ENCODE peak calls at places on chromosomes 6 and 20, in seven cellular contexts. One of them, this sample, is unnamed. For H3K27me3, the result is how much of the 10 kb centered on the place peaks cover.

GRCh38 chr6:158040051-158040803 is 58.6 kb downstream of the SYNJ2 start:
- DNase-seq in body of pancreas: no peak
- DNase-seq in colonic mucosa: no peak
- DNase-seq in pancreas: no peak
- DNase-seq in upper lobe of right lung: peak
- DNase-seq in left ventricle myocardium inferior: no peak
- DNase-seq in CD8-positive, alpha-beta T cell: no peak
- DNase-seq in this sample: no peak

GRCh38 chr6:169793408-169793807 is 42.0 kb downstream of the ERMARD start:
- DNase-seq in CD8-positive, alpha-beta T cell: no peak
- DNase-seq in colonic mucosa: peak
- DNase-seq in body of pancreas: no peak
- DNase-seq in upper lobe of right lung: peak
- DNase-seq in left ventricle myocardium inferior: no peak
- DNase-seq in pancreas: no peak
- DNase-seq in this sample: no peak

GRCh38 chr6:36249010-36249409 is 20.9 kb upstream of the PNPLA1 start:
- DNase-seq in upper lobe of right lung: no peak
- DNase-seq in left ventricle myocardium inferior: no peak
- DNase-seq in pancreas: no peak
- DNase-seq in colonic mucosa: no peak
- DNase-seq in CD8-positive, alpha-beta T cell: no peak
- DNase-seq in body of pancreas: no peak
- DNase-seq in this sample: no peak

GRCh38 chr6:134519456-134519855 is 201.5 kb upstream of the SGK1 start:
- DNase-seq in upper lobe of right lung: no peak
- DNase-seq in CD8-positive, alpha-beta T cell: no peak
- DNase-seq in colonic mucosa: no peak
- DNase-seq in left ventricle myocardium inferior: no peak
- DNase-seq in pancreas: no peak
- DNase-seq in body of pancreas: no peak
- DNase-seq in this sample: peak

GRCh38 chr6:134932121-134932520 is 17.8 kb downstream of the ALDH8A1 start:
- DNase-seq in upper lobe of right lung: no peak
- DNase-seq in left ventricle myocardium inferior: no peak
- DNase-seq in CD8-positive, alpha-beta T cell: no peak
- DNase-seq in body of pancreas: no peak
- DNase-seq in colonic mucosa: no peak
- DNase-seq in pancreas: no peak
- DNase-seq in this sample: no peak

GRCh38 chr6:111503660-111504059 is 20.6 kb upstream of the REV3L start:
- DNase-seq in pancreas: no peak
- DNase-seq in upper lobe of right lung: no peak
- DNase-seq in body of pancreas: no peak
- DNase-seq in colonic mucosa: no peak
- DNase-seq in CD8-positive, alpha-beta T cell: no peak
- DNase-seq in left ventricle myocardium inferior: no peak
- DNase-seq in this sample: no peak

GRCh38 chr20:63295846-63296245 is 2.9 kb downstream of the COL20A1 start:
- DNase-seq in left ventricle myocardium inferior: no peak
- DNase-seq in upper lobe of right lung: no peak
- DNase-seq in colonic mucosa: no peak
- DNase-seq in body of pancreas: no peak
- DNase-seq in pancreas: no peak
- DNase-seq in CD8-positive, alpha-beta T cell: no peak
- DNase-seq in this sample: no peak

GRCh38 chr6:36109092-36109491 is 21.2 kb upstream of the MAPK13 start:
- DNase-seq in colonic mucosa: no peak
- DNase-seq in left ventricle myocardium inferior: no peak
- DNase-seq in CD8-positive, alpha-beta T cell: no peak
- DNase-seq in body of pancreas: no peak
- DNase-seq in upper lobe of right lung: no peak
- DNase-seq in pancreas: no peak
- DNase-seq in this sample: no peak

GRCh38 chr20:41499064-41499463 is 119.1 kb downstream of the CHD6 start:
- DNase-seq in left ventricle myocardium inferior: no peak
- DNase-seq in body of pancreas: no peak
- DNase-seq in upper lobe of right lung: no peak
- DNase-seq in CD8-positive, alpha-beta T cell: no peak
- DNase-seq in pancreas: no peak
- DNase-seq in colonic mucosa: no peak
- DNase-seq in this sample: no peak

GRCh38 chr6:16766043-16766521 is 4.8 kb upstream of the ATXN1 start:
- DNase-seq in pancreas: no peak
- DNase-seq in colonic mucosa: no peak
- DNase-seq in body of pancreas: no peak
- DNase-seq in left ventricle myocardium inferior: no peak
- DNase-seq in upper lobe of right lung: no peak
- DNase-seq in CD8-positive, alpha-beta T cell: no peak
- DNase-seq in this sample: peak

GRCh38 chr6:41449399-41450245 is 96.6 kb upstream of the FOXP4 start:
- DNase-seq in pancreas: peak
- DNase-seq in body of pancreas: peak
- DNase-seq in upper lobe of right lung: no peak
- DNase-seq in colonic mucosa: peak
- DNase-seq in left ventricle myocardium inferior: no peak
- DNase-seq in CD8-positive, alpha-beta T cell: no peak
- DNase-seq in this sample: no peak

GRCh38 chr6:14059791-14060436 is 57.7 kb upstream of the CD83 start:
- DNase-seq in upper lobe of right lung: no peak
- DNase-seq in CD8-positive, alpha-beta T cell: no peak
- DNase-seq in body of pancreas: peak
- DNase-seq in left ventricle myocardium inferior: peak
- DNase-seq in pancreas: peak
- DNase-seq in colonic mucosa: no peak
- DNase-seq in this sample: no peak

GRCh38 chr20:59355242-59355641 is 54.8 kb downstream of the EDN3 start:
- DNase-seq in body of pancreas: no peak
- DNase-seq in CD8-positive, alpha-beta T cell: no peak
- DNase-seq in pancreas: no peak
- DNase-seq in upper lobe of right lung: no peak
- DNase-seq in left ventricle myocardium inferior: no peak
- DNase-seq in colonic mucosa: no peak
- DNase-seq in this sample: no peak

GRCh38 chr6:156735751-156736150 is 41.4 kb upstream of the ARID1B start:
- DNase-seq in upper lobe of right lung: no peak
- DNase-seq in body of pancreas: no peak
- DNase-seq in colonic mucosa: no peak
- DNase-seq in pancreas: no peak
- DNase-seq in CD8-positive, alpha-beta T cell: no peak
- DNase-seq in left ventricle myocardium inferior: no peak
- DNase-seq in this sample: no peak

GRCh38 chr6:43283905-43284304 is 14.2 kb upstream of the SLC22A7 start:
- DNase-seq in pancreas: no peak
- DNase-seq in colonic mucosa: no peak
- DNase-seq in upper lobe of right lung: no peak
- DNase-seq in body of pancreas: no peak
- DNase-seq in CD8-positive, alpha-beta T cell: no peak
- DNase-seq in left ventricle myocardium inferior: no peak
- DNase-seq in this sample: no peak

GRCh38 chr6:75166236-75166635 is 39.6 kb downstream of the COL12A1 start:
- DNase-seq in colonic mucosa: no peak
- DNase-seq in body of pancreas: no peak
- DNase-seq in left ventricle myocardium inferior: no peak
- DNase-seq in upper lobe of right lung: no peak
- DNase-seq in CD8-positive, alpha-beta T cell: no peak
- DNase-seq in pancreas: no peak
- DNase-seq in this sample: no peak
- H3K4me3 ChIP-seq in colonic mucosa: no peak
- H3K4me3 ChIP-seq in body of pancreas: no peak
- H3K4me3 ChIP-seq in left ventricle myocardium inferior: no peak
- H3K4me3 ChIP-seq in upper lobe of right lung: no peak
- H3K4me3 ChIP-seq in CD8-positive, alpha-beta T cell: no peak
- H3K4me3 ChIP-seq in pancreas: no peak
- H3K4me3 ChIP-seq in this sample: no peak

GRCh38 chr6:127550403-127550802 is 26.6 kb upstream of the C6orf58 start:
- DNase-seq in colonic mucosa: no peak
- DNase-seq in upper lobe of right lung: no peak
- DNase-seq in body of pancreas: no peak
- DNase-seq in pancreas: no peak
- DNase-seq in left ventricle myocardium inferior: no peak
- DNase-seq in CD8-positive, alpha-beta T cell: no peak
- DNase-seq in this sample: no peak

GRCh38 chr6:127547909-127548649 is 28.9 kb upstream of the C6orf58 start:
- DNase-seq in upper lobe of right lung: no peak
- DNase-seq in CD8-positive, alpha-beta T cell: no peak
- DNase-seq in left ventricle myocardium inferior: no peak
- DNase-seq in body of pancreas: no peak
- DNase-seq in pancreas: no peak
- DNase-seq in colonic mucosa: no peak
- DNase-seq in this sample: no peak

GRCh38 chr6:127547215-127547614 is 28.1 kb upstream of the MTCL3 start:
- DNase-seq in CD8-positive, alpha-beta T cell: no peak
- DNase-seq in body of pancreas: no peak
- DNase-seq in left ventricle myocardium inferior: no peak
- DNase-seq in pancreas: no peak
- DNase-seq in colonic mucosa: no peak
- DNase-seq in upper lobe of right lung: no peak
- DNase-seq in this sample: no peak
- TF ChIP-seq CTCF in CD8-positive, alpha-beta T cell: no peak
- TF ChIP-seq CTCF in body of pancreas: peak
- TF ChIP-seq CTCF in left ventricle myocardium inferior: no peak
- TF ChIP-seq CTCF in pancreas: no peak
- TF ChIP-seq CTCF in colonic mucosa: no peak
- TF ChIP-seq CTCF in upper lobe of right lung: peak
- TF ChIP-seq CTCF in this sample: peak

GRCh38 chr20:57091748-57092111 is 174.7 kb downstream of the BMP7 start:
- DNase-seq in pancreas: no peak
- DNase-seq in colonic mucosa: no peak
- DNase-seq in upper lobe of right lung: no peak
- DNase-seq in left ventricle myocardium inferior: no peak
- DNase-seq in body of pancreas: no peak
- DNase-seq in CD8-positive, alpha-beta T cell: no peak
- DNase-seq in this sample: no peak
- H3K27me3 ChIP-seq in pancreas: under half
- H3K27me3 ChIP-seq in colonic mucosa: under half
- H3K27me3 ChIP-seq in upper lobe of right lung: under half
- H3K27me3 ChIP-seq in left ventricle myocardium inferior: under half
- H3K27me3 ChIP-seq in body of pancreas: under half
- H3K27me3 ChIP-seq in CD8-positive, alpha-beta T cell: under half
- H3K27me3 ChIP-seq in this sample: under half

GRCh38 chr6:164928041-164928321 is 381.4 kb downstream of the C6orf118 start:
- DNase-seq in pancreas: no peak
- DNase-seq in upper lobe of right lung: no peak
- DNase-seq in body of pancreas: no peak
- DNase-seq in left ventricle myocardium inferior: no peak
- DNase-seq in CD8-positive, alpha-beta T cell: no peak
- DNase-seq in colonic mucosa: no peak
- DNase-seq in this sample: no peak

GRCh38 chr6:164928366-164929154 is 380.8 kb downstream of the C6orf118 start:
- DNase-seq in colonic mucosa: no peak
- DNase-seq in body of pancreas: no peak
- DNase-seq in pancreas: no peak
- DNase-seq in upper lobe of right lung: no peak
- DNase-seq in left ventricle myocardium inferior: no peak
- DNase-seq in CD8-positive, alpha-beta T cell: no peak
- DNase-seq in this sample: no peak

GRCh38 chr6:164926686-164927085 is 382.7 kb downstream of the C6orf118 start:
- DNase-seq in body of pancreas: no peak
- DNase-seq in pancreas: no peak
- DNase-seq in CD8-positive, alpha-beta T cell: no peak
- DNase-seq in colonic mucosa: no peak
- DNase-seq in left ventricle myocardium inferior: no peak
- DNase-seq in upper lobe of right lung: no peak
- DNase-seq in this sample: no peak

GRCh38 chr6:164925681-164926530 is 383.5 kb downstream of the C6orf118 start:
- DNase-seq in body of pancreas: no peak
- DNase-seq in upper lobe of right lung: no peak
- DNase-seq in left ventricle myocardium inferior: no peak
- DNase-seq in pancreas: no peak
- DNase-seq in CD8-positive, alpha-beta T cell: no peak
- DNase-seq in colonic mucosa: no peak
- DNase-seq in this sample: no peak

DNA sequence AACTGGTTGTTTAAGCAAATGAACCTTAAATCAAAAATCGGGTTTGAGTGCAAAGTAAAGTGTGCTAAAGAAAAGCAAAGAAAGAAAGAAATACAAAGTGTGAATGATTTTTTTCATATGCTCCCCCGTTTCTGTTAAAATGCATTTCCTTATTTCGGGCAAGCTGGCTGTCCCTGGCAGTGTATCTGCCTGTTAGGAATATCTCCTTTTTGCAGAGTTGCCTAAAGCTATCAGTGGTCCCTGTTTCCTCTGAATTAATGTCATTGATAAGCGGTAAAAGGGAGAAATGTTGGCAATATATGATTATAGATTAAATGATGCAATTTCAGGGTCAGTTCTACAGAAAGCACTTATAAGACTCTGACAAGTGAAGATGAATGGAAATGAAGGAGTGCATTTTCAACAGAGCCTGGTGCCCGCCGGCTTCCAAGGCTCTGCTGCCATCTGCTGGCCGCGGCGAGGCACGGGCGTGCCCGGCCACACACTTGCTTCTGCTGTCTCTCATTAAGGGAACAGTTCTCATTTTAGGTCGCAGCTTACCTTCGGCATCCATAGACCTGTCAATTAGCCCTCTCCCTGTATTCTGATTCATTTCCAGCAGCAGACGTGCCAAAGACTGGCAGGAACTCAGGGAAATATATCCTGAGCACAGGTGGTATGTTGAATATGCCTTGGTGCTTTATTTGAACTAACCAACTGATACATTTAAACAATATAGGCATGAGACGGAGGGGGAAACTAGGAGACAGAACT is 381.9 kb downstream of the C6orf118 start:
- DNase-seq in pancreas: peak
- DNase-seq in upper lobe of right lung: peak
- DNase-seq in left ventricle myocardium inferior: peak
- DNase-seq in colonic mucosa: peak
- DNase-seq in body of pancreas: peak
- DNase-seq in CD8-positive, alpha-beta T cell: no peak
- DNase-seq in this sample: peak
- H3K4me3 ChIP-seq in pancreas: no peak
- H3K4me3 ChIP-seq in upper lobe of right lung: no peak
- H3K4me3 ChIP-seq in left ventricle myocardium inferior: peak
- H3K4me3 ChIP-seq in colonic mucosa: no peak
- H3K4me3 ChIP-seq in body of pancreas: no peak
- H3K4me3 ChIP-seq in CD8-positive, alpha-beta T cell: no peak
- H3K4me3 ChIP-seq in this sample: no peak

DNA sequence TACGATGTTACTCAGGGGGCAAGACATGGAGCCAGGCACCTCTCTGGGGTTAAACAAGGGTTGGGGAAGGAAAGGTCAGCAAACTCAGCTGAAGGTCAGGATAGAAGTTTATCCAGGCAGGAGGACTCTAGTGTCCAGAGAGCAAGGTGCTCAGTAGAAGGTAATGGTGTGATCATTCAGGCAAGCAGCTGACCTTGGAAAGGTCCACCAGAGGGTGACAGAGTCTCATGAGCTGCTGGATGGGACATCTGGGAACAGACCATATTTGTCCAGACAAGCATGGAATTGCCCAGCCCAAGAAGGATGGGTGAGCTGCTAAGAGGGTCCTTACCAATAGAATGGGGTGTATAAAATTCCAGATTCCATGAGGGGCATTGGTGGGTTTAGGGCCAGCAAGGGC is 89.5 kb downstream of the MAP3K7 start:
- DNase-seq in left ventricle myocardium inferior: no peak
- DNase-seq in pancreas: no peak
- DNase-seq in upper lobe of right lung: no peak
- DNase-seq in CD8-positive, alpha-beta T cell: no peak
- DNase-seq in colonic mucosa: no peak
- DNase-seq in body of pancreas: no peak
- DNase-seq in this sample: no peak
- TF ChIP-seq CTCF in left ventricle myocardium inferior: peak
- TF ChIP-seq CTCF in pancreas: no peak
- TF ChIP-seq CTCF in upper lobe of right lung: no peak
- TF ChIP-seq CTCF in CD8-positive, alpha-beta T cell: no peak
- TF ChIP-seq CTCF in colonic mucosa: no peak
- TF ChIP-seq CTCF in body of pancreas: no peak
- TF ChIP-seq CTCF in this sample: peak